ENCODE peak calls at places on chromosomes 2 and 18, in eight cellular contexts. L, G, R, S, Q, E, Z and K are unnamed samples.

GRCh38 chr2:207725815-207726578 is 14.6 kb downstream of the CCNYL1 start:
- DNase-seq in L (no peak), G (no peak), R (peak; percentile 38), S (peak; percentile 27), Q (no peak), E (no peak), Z (no peak), K (no peak)

GRCh38 chr2:56739421-56739820 is 555.6 kb downstream of the CCDC85A start:
- DNase-seq in L (no peak), G (no peak), R (no peak), S (no peak), Q (peak; percentile 28), E (peak; percentile 9), Z (no peak), K (peak; percentile 12)

GRCh38 chr2:12381543-12382323 is 335.0 kb upstream of the TRIB2 start:
- DNase-seq in L (no peak), G (no peak), R (no peak), S (no peak), Q (no peak), E (no peak), Z (no peak), K (no peak)

GRCh38 chr2:188551671-188552070 is 260.0 kb downstream of the GULP1 start:
- DNase-seq in L (no peak), G (no peak), R (no peak), S (no peak), Q (no peak), E (no peak), Z (no peak), K (peak; percentile 47)

GRCh38 chr2:238339814-238340213 is 19.5 kb downstream of the TRAF3IP1 start:
- DNase-seq in L (no peak), G (no peak), R (peak; percentile 34), S (no peak), Q (no peak), E (no peak), Z (peak; percentile 58), K (no peak)

GRCh38 chr2:99593692-99594427 is 104.0 kb upstream of the REV1 start:
- DNase-seq in L (no peak), G (no peak), R (no peak), S (no peak), Q (no peak), E (no peak), Z (no peak), K (no peak)

GRCh38 chr2:42736598-42737322 is 27.2 kb downstream of the OXER1 start:
- DNase-seq in L (no peak), G (no peak), R (peak; percentile 30), S (peak; percentile 6), Q (no peak), E (no peak), Z (no peak), K (no peak)

GRCh38 chr2:53821810-53822209 is 35.0 kb downstream of the ERLEC1 start:
- DNase-seq in L (no peak), G (no peak), R (no peak), S (no peak), Q (no peak), E (no peak), Z (no peak), K (no peak)

GRCh38 chr2:158923180-158923594 is 45.3 kb upstream of the TANC1 start:
- DNase-seq in L (no peak), G (no peak), R (no peak), S (peak; percentile 14), Q (no peak), E (peak; percentile 25), Z (no peak), K (peak; percentile 36)

GRCh38 chr18:715626-716025 is 3.2 kb upstream of the ENOSF1 start:
- DNase-seq in L (no peak), G (peak; percentile 59), R (peak; percentile 75), S (peak; percentile 83), Q (peak; percentile 60), E (peak; percentile 77), Z (no peak), K (peak; percentile 77)
- H3K4me3 ChIP-seq in L (no peak overlapping the region), G (no peak overlapping the region), R (no peak overlapping the region), S (no peak overlapping the region), Q (no peak overlapping the region), E (no peak overlapping the region), Z (no peak overlapping the region), K (no peak overlapping the region)

GRCh38 chr2:95289251-95289650 is 7.9 kb upstream of the KCNIP3 start:
- DNase-seq in L (no peak), G (no peak), R (no peak), S (no peak), Q (no peak), E (no peak), Z (no peak), K (no peak)
- TF ChIP-seq CTCF in L (no peak), G (no peak), R (no peak), S (no peak), Q (no peak), E (no peak), Z (no peak), K (no peak)

GRCh38 chr18:35355140-35355618 is 11.0 kb upstream of the ZNF24 start:
- DNase-seq in L (no peak), G (peak; percentile 84), R (peak; percentile 81), S (peak; percentile 68), Q (peak; percentile 86), E (peak; percentile 85), Z (peak; percentile 85), K (peak; percentile 89)
- H3K4me3 ChIP-seq in L (no peak overlapping the region), G (peak overlapping the region; percentile 26), R (no peak overlapping the region), S (no peak overlapping the region), Q (peak overlapping the region; percentile 19), E (peak overlapping the region; percentile 26), Z (no peak overlapping the region), K (no peak overlapping the region)

DNA sequence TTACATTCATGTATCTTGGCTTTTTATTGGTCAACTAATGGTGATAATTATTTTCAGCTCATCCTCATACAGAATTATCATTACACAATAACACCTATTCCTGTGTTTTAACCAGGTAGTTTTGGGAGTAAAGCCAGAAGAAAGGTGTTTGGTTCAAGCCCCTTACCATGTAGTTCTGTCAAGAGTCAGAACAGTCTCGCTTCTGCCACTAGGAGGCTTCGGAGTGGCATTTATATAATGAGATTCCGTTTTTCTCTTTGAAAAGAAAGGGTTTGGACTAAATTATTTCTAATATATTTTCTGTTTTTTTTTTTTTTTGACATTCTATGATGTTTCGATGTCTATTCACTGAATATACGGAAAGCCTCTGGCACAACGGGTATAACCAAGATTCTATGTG is 217.8 kb downstream of the CDH7 start:
- DNase-seq in L (no peak), G (no peak), R (no peak), S (no peak), Q (no peak), E (no peak), Z (no peak), K (no peak)
- TF ChIP-seq CTCF in L (no peak), G (peak; percentile 65), R (peak; percentile 56), S (no peak), Q (peak; percentile 22), E (no peak), Z (no peak), K (no peak)

GRCh38 chr18:47087676-47088075 is 52.3 kb upstream of the ELOA2 start:
- DNase-seq in L (no peak), G (no peak), R (no peak), S (no peak), Q (no peak), E (no peak), Z (no peak), K (no peak)
- H3K4me3 ChIP-seq in L (no peak overlapping the region), G (no peak overlapping the region), R (no peak overlapping the region), S (no peak overlapping the region), Q (no peak overlapping the region), E (no peak overlapping the region), Z (no peak overlapping the region), K (no peak overlapping the region)

DNA sequence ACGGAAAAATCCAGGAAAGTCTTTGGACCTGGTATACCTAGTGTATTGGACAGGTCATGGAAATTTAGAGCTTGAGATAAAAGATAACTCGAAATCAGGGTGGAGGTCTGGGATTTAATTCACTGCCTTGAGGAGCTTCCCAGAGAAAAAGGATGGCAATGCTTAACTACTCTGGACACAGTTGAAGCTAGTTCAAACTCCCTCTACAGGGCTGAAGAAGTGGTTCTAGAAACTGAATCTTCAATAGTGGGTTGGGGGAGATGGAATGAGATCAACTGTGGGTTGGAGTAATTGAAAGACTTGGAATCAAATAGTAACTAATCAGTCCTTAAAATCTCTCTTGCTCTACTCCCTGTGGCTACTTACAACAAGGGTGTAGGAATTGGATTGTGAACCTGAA is 600.1 kb downstream of the IRS1 start:
- DNase-seq in L (no peak), G (no peak), R (no peak), S (no peak), Q (no peak), E (no peak), Z (no peak), K (no peak)
- TF ChIP-seq CTCF in L (no peak), G (no peak), R (no peak), S (no peak), Q (no peak), E (no peak), Z (no peak), K (no peak)

GRCh38 chr2:121682396-121683298 is 33.4 kb upstream of the CLASP1 start:
- DNase-seq in L (no peak), G (no peak), R (no peak), S (no peak), Q (no peak), E (no peak), Z (no peak), K (no peak)
- H3K4me3 ChIP-seq in L (no peak overlapping the region), G (no peak overlapping the region), R (no peak overlapping the region), S (no peak overlapping the region), Q (no peak overlapping the region), E (no peak overlapping the region), Z (no peak overlapping the region), K (no peak overlapping the region)

GRCh38 chr2:116094196-116094595 is 1651.8 kb downstream of the DPP10 start:
- DNase-seq in L (no peak), G (no peak), R (no peak), S (no peak), Q (no peak), E (no peak), Z (no peak), K (no peak)
- TF ChIP-seq CTCF in L (no peak), G (no peak), R (no peak), S (no peak), Q (no peak), E (no peak), Z (no peak), K (no peak)

GRCh38 chr2:182522428-182522896 is 95.6 kb upstream of the PDE1A start:
- DNase-seq in L (no peak), G (no peak), R (no peak), S (no peak), Q (peak; percentile 61), E (peak; percentile 26), Z (no peak), K (no peak)
- H3K4me3 ChIP-seq in L (no peak overlapping the region), G (no peak overlapping the region), R (no peak overlapping the region), S (no peak overlapping the region), Q (no peak overlapping the region), E (no peak overlapping the region), Z (no peak overlapping the region), K (no peak overlapping the region)